ENCODE peak calls at places on chromosomes 7 and 10, in four cellular contexts. One of them, this sample, is unnamed. For H3K4me1, the result is how much of the 10 kb centered on the place peaks cover.

GRCh38 chr7:41508755-41509154 is 194.1 kb downstream of the INHBA start:
- DNase-seq in IMR-90: no peak
- DNase-seq in hepatocyte: peak
- DNase-seq in GM12878: no peak
- DNase-seq in this sample: no peak

GRCh38 chr7:7639421-7639820 is 1.1 kb upstream of the UMAD1 start:
- DNase-seq in hepatocyte: no peak
- DNase-seq in IMR-90: no peak
- DNase-seq in GM12878: no peak
- DNase-seq in this sample: no peak

GRCh38 chr10:111209666-111210065 is 132.8 kb downstream of the ADRA2A start:
- DNase-seq in hepatocyte: no peak
- DNase-seq in IMR-90: no peak
- DNase-seq in GM12878: no peak
- DNase-seq in this sample: no peak

GRCh38 chr10:5576780-5577472 is 52.2 kb downstream of the CALML3 start:
- DNase-seq in hepatocyte: no peak
- DNase-seq in GM12878: no peak
- DNase-seq in IMR-90: no peak
- DNase-seq in this sample: no peak

GRCh38 chr7:2527505-2528464 is 8.2 kb downstream of the LFNG start:
- DNase-seq in GM12878: no peak
- DNase-seq in IMR-90: peak
- DNase-seq in hepatocyte: peak
- DNase-seq in this sample: peak

GRCh38 chr10:4801405-4801804 is 24.6 kb upstream of the AKR1E2 start:
- DNase-seq in GM12878: no peak
- DNase-seq in IMR-90: no peak
- DNase-seq in hepatocyte: no peak
- DNase-seq in this sample: no peak

GRCh38 chr10:71589617-71590551 is 129.7 kb downstream of the C10orf105 start:
- DNase-seq in hepatocyte: no peak
- DNase-seq in GM12878: no peak
- DNase-seq in IMR-90: no peak
- DNase-seq in this sample: no peak

GRCh38 chr10:31318382-31318853 is 598 bp upstream of the ZEB1 start:
- DNase-seq in IMR-90: peak
- DNase-seq in hepatocyte: peak
- DNase-seq in GM12878: peak
- DNase-seq in this sample: peak

GRCh38 chr10:46064269-46064817 is 18.3 kb upstream of the MSMB start:
- DNase-seq in hepatocyte: no peak
- DNase-seq in IMR-90: no peak
- DNase-seq in GM12878: no peak
- DNase-seq in this sample: peak

GRCh38 chr10:4684434-4684833 is 141.6 kb upstream of the AKR1E2 start:
- DNase-seq in IMR-90: peak
- DNase-seq in hepatocyte: no peak
- DNase-seq in GM12878: no peak
- DNase-seq in this sample: peak

GRCh38 chr7:101775181-101775580 is 42.2 kb upstream of the CUX1 start:
- DNase-seq in IMR-90: no peak
- DNase-seq in GM12878: no peak
- DNase-seq in hepatocyte: no peak
- DNase-seq in this sample: no peak

GRCh38 chr10:132335189-132336063 is 3.4 kb downstream of the LRRC27 start:
- DNase-seq in IMR-90: no peak
- DNase-seq in GM12878: peak
- DNase-seq in hepatocyte: no peak
- DNase-seq in this sample: no peak

GRCh38 chr10:120479506-120479905 is 22.5 kb downstream of the PLPP4 start:
- DNase-seq in hepatocyte: no peak
- DNase-seq in IMR-90: no peak
- DNase-seq in GM12878: no peak
- DNase-seq in this sample: no peak

GRCh38 chr7:42247301-42247700 is 10.3 kb upstream of the GLI3 start:
- DNase-seq in GM12878: no peak
- DNase-seq in hepatocyte: no peak
- DNase-seq in IMR-90: peak
- DNase-seq in this sample: no peak

GRCh38 chr7:122067077-122067476 is 77.0 kb downstream of the AASS start:
- DNase-seq in hepatocyte: no peak
- DNase-seq in IMR-90: no peak
- DNase-seq in GM12878: no peak
- DNase-seq in this sample: no peak

GRCh38 chr7:26356266-26356665 is 64.6 kb downstream of the SNX10 start:
- DNase-seq in IMR-90: no peak
- DNase-seq in hepatocyte: no peak
- DNase-seq in GM12878: no peak
- DNase-seq in this sample: no peak

GRCh38 chr7:751826-752225 is 24.7 kb upstream of the PRKAR1B start:
- DNase-seq in hepatocyte: no peak
- DNase-seq in GM12878: no peak
- DNase-seq in IMR-90: no peak
- DNase-seq in this sample: no peak

GRCh38 chr7:80078159-80078731 is 56.4 kb upstream of the GNAI1 start:
- DNase-seq in GM12878: no peak
- DNase-seq in hepatocyte: no peak
- DNase-seq in IMR-90: peak
- DNase-seq in this sample: peak

GRCh38 chr7:33716581-33717477 is 188.5 kb upstream of the BMPER start:
- DNase-seq in GM12878: no peak
- DNase-seq in IMR-90: peak
- DNase-seq in hepatocyte: peak
- DNase-seq in this sample: peak

GRCh38 chr10:115950320-115950719 is 322.7 kb downstream of the GFRA1 start:
- DNase-seq in hepatocyte: no peak
- DNase-seq in IMR-90: peak
- DNase-seq in GM12878: no peak
- DNase-seq in this sample: no peak

GRCh38 chr7:155425946-155426345 is 32.0 kb upstream of the EN2 start:
- DNase-seq in hepatocyte: no peak
- DNase-seq in IMR-90: no peak
- DNase-seq in GM12878: no peak
- DNase-seq in this sample: no peak

GRCh38 chr10:49678827-49679479 is 498 bp upstream of the C10orf53 start:
- DNase-seq in IMR-90: no peak
- DNase-seq in GM12878: no peak
- DNase-seq in hepatocyte: no peak
- DNase-seq in this sample: no peak

GRCh38 chr10:125928928-125929585 is 32.7 kb downstream of the FANK1 start:
- DNase-seq in IMR-90: no peak
- DNase-seq in hepatocyte: no peak
- DNase-seq in GM12878: no peak
- DNase-seq in this sample: no peak

GRCh38 chr7:33874943-33875342 is 30.4 kb upstream of the BMPER start:
- DNase-seq in IMR-90: peak
- DNase-seq in hepatocyte: no peak
- DNase-seq in GM12878: no peak
- DNase-seq in this sample: peak

GRCh38 chr7:43942997-43943701 is 16.9 kb downstream of the UBE2D4 start:
- DNase-seq in hepatocyte: peak
- DNase-seq in IMR-90: no peak
- DNase-seq in GM12878: no peak
- DNase-seq in this sample: peak

GRCh38 chr10:5564537-5565204 is 39.9 kb downstream of the CALML3 start:
- DNase-seq in IMR-90: no peak
- DNase-seq in GM12878: no peak
- DNase-seq in hepatocyte: no peak
- DNase-seq in this sample: no peak

GRCh38 chr10:63103971-63104409 is 29.1 kb upstream of the NRBF2 start:
- DNase-seq in hepatocyte: no peak
- DNase-seq in IMR-90: no peak
- DNase-seq in GM12878: no peak
- DNase-seq in this sample: no peak

GRCh38 chr7:105487559-105488218 is 34.4 kb downstream of the PUS7 start:
- DNase-seq in hepatocyte: peak
- DNase-seq in IMR-90: peak
- DNase-seq in GM12878: no peak
- DNase-seq in this sample: peak

GRCh38 chr10:100912013-100912608 is 652 bp upstream of the SLF2 start:
- DNase-seq in IMR-90: peak
- DNase-seq in GM12878: no peak
- DNase-seq in hepatocyte: peak
- DNase-seq in this sample: no peak

GRCh38 chr10:49325916-49326783 is 27.2 kb downstream of the C10orf71 start:
- DNase-seq in IMR-90: no peak
- DNase-seq in hepatocyte: no peak
- DNase-seq in GM12878: no peak
- DNase-seq in this sample: no peak

GRCh38 chr7:133815677-133816210 is 311.4 kb upstream of the LRGUK start:
- DNase-seq in GM12878: no peak
- DNase-seq in hepatocyte: no peak
- DNase-seq in IMR-90: peak
- DNase-seq in this sample: peak

GRCh38 chr10:118956253-118957140 is 73.0 kb upstream of the NANOS1 start:
- DNase-seq in GM12878: no peak
- DNase-seq in hepatocyte: no peak
- DNase-seq in IMR-90: no peak
- DNase-seq in this sample: no peak

GRCh38 chr10:62844280-62845011 is 28.3 kb upstream of the EGR2 start:
- DNase-seq in IMR-90: no peak
- DNase-seq in hepatocyte: no peak
- DNase-seq in GM12878: no peak
- DNase-seq in this sample: no peak

GRCh38 chr10:14971867-14972448 is 12.8 kb downstream of the MEIG1 start:
- DNase-seq in GM12878: no peak
- DNase-seq in IMR-90: no peak
- DNase-seq in hepatocyte: no peak
- DNase-seq in this sample: peak

DNA sequence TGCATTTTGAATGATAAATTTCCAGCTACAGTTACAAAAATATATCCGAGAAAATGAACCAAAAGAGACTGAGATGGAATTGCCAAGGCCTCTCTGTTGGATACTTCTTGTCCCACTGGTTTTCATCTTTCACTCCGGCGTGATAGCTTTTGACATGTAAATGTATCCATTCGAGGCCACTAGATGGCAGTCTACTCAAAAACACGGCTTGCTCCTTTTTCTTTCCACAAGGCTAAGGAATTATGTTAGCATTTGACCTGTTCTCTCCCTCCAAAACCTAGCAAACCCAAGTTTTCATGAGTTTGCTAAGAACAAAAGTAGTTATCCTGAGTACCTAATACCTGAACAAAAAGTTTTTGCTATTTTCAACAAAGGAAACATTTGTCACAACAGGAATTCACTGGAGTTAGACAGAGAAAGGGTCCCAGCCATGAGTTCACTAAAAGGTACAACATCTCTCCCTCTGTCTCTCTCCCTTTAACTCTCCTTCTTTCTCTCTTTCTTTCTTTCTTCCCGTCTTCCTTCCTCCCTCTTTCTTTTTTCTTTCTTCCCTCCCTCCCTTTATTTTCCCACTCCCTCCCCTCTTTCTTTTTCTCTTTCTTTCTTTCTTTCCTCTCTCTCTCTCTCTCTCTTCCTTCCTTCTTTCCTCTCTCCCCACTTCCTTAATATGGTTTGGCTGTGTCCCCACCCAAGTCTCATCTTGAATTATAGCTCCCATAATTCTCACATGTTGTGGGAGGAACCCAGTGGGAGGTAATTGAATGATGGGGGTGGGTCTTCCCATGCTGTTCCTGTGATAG is 207.9 kb upstream of the MYO3A start:
- DNase-seq in IMR-90: peak
- DNase-seq in GM12878: no peak
- DNase-seq in hepatocyte: peak
- DNase-seq in this sample: peak
- H2AFZ ChIP-seq in IMR-90: no peak
- H2AFZ ChIP-seq in GM12878: no peak
- H2AFZ ChIP-seq in hepatocyte: no peak
- H2AFZ ChIP-seq in this sample: no peak

GRCh38 chr10:11167233-11167979 is 149.7 kb downstream of the CELF2 start:
- DNase-seq in IMR-90: no peak
- DNase-seq in hepatocyte: no peak
- DNase-seq in GM12878: no peak
- DNase-seq in this sample: no peak

GRCh38 chr10:11168423-11169100 is 150.9 kb downstream of the CELF2 start:
- DNase-seq in GM12878: no peak
- DNase-seq in hepatocyte: no peak
- DNase-seq in IMR-90: no peak
- DNase-seq in this sample: no peak

GRCh38 chr10:11171452-11171851 is 153.8 kb downstream of the CELF2 start:
- DNase-seq in GM12878: no peak
- DNase-seq in IMR-90: no peak
- DNase-seq in hepatocyte: no peak
- DNase-seq in this sample: no peak

GRCh38 chr10:11173062-11173461 is 155.4 kb downstream of the CELF2 start:
- DNase-seq in IMR-90: no peak
- DNase-seq in GM12878: no peak
- DNase-seq in hepatocyte: no peak
- DNase-seq in this sample: no peak

GRCh38 chr10:11170993-11171416 is 153.3 kb downstream of the CELF2 start:
- DNase-seq in IMR-90: no peak
- DNase-seq in GM12878: no peak
- DNase-seq in hepatocyte: no peak
- DNase-seq in this sample: no peak
- H3K4me2 ChIP-seq in IMR-90: no peak
- H3K4me2 ChIP-seq in GM12878: peak
- H3K4me2 ChIP-seq in hepatocyte: no peak
- H3K4me2 ChIP-seq in this sample: no peak

DNA sequence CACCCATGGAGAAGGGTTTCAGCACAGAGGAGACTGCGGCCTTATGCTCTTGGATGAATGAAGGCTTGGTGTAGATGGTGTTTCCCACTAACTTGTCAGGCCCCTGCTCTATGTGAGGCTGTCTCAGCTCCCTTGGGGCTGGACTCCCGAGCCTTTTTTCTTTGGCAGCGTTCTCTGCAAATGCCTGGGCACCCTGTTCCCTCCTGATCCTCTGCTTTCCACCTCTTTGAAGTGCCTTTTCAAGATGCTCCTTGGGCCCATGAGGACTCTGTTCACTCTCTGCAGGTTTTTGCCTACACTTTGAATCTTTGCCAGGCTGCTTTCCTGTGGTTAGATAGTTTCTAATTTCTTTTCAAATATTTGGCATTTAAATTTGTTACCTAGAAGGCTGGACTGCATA is 6.8 kb upstream of the ACBD5 start:
- DNase-seq in hepatocyte: no peak
- DNase-seq in GM12878: no peak
- DNase-seq in IMR-90: no peak
- DNase-seq in this sample: no peak
- H3K4me1 ChIP-seq in hepatocyte: under half
- H3K4me1 ChIP-seq in GM12878: under half
- H3K4me1 ChIP-seq in IMR-90: under half
- H3K4me1 ChIP-seq in this sample: under half

GRCh38 chr10:32963102-32963501 is 5.1 kb upstream of the ITGB1 start:
- DNase-seq in GM12878: no peak
- DNase-seq in IMR-90: peak
- DNase-seq in hepatocyte: no peak
- DNase-seq in this sample: no peak
- H2AFZ ChIP-seq in GM12878: no peak
- H2AFZ ChIP-seq in IMR-90: no peak
- H2AFZ ChIP-seq in hepatocyte: no peak
- H2AFZ ChIP-seq in this sample: no peak

GRCh38 chr7:51263631-51264484 is 52.8 kb downstream of the COBL start:
- DNase-seq in IMR-90: no peak
- DNase-seq in GM12878: no peak
- DNase-seq in hepatocyte: peak
- DNase-seq in this sample: peak
- H3K4me2 ChIP-seq in IMR-90: no peak
- H3K4me2 ChIP-seq in GM12878: no peak
- H3K4me2 ChIP-seq in hepatocyte: peak
- H3K4me2 ChIP-seq in this sample: peak

This sample was measured in PC-3.